ENCODE peak calls at places on chromosomes 4 and X, in eight cellular contexts. One of them, this sample, is unnamed.

GRCh38 chr4:89836897-89837384 is at the start of gene SNCA:
- DNase-seq in nephron progenitor cell: peak
- DNase-seq in uterus: peak
- DNase-seq in kidney tubule cell: peak
- DNase-seq in GM13977: peak
- DNase-seq in activated CD8-positive, alpha-beta T cell treated with anti-CD3 and anti-CD28 coated beads, Interleukin-2, amount 10 ng/mL, durations not matched to agents 7 days and 5 days: peak
- DNase-seq in NCI-H1930: peak
- DNase-seq in posterior cingulate gyrus: peak
- DNase-seq in this sample: peak

GRCh38 chr4:42149004-42149403 is 3.5 kb downstream of the BEND4 start:
- DNase-seq in nephron progenitor cell: no peak
- DNase-seq in uterus: no peak
- DNase-seq in kidney tubule cell: no peak
- DNase-seq in GM13977: peak
- DNase-seq in activated CD8-positive, alpha-beta T cell treated with anti-CD3 and anti-CD28 coated beads, Interleukin-2, amount 10 ng/mL, durations not matched to agents 7 days and 5 days: no peak
- DNase-seq in NCI-H1930: no peak
- DNase-seq in posterior cingulate gyrus: no peak
- DNase-seq in this sample: no peak

GRCh38 chr4:157172011-157172410 is 48.5 kb upstream of the GRIA2 start:
- DNase-seq in nephron progenitor cell: no peak
- DNase-seq in uterus: no peak
- DNase-seq in kidney tubule cell: peak
- DNase-seq in GM13977: no peak
- DNase-seq in activated CD8-positive, alpha-beta T cell treated with anti-CD3 and anti-CD28 coated beads, Interleukin-2, amount 10 ng/mL, durations not matched to agents 7 days and 5 days: no peak
- DNase-seq in NCI-H1930: no peak
- DNase-seq in posterior cingulate gyrus: no peak
- DNase-seq in this sample: peak

GRCh38 chr4:39330353-39330752 is 35.8 kb downstream of the RFC1 start:
- DNase-seq in nephron progenitor cell: no peak
- DNase-seq in uterus: no peak
- DNase-seq in kidney tubule cell: peak
- DNase-seq in GM13977: no peak
- DNase-seq in activated CD8-positive, alpha-beta T cell treated with anti-CD3 and anti-CD28 coated beads, Interleukin-2, amount 10 ng/mL, durations not matched to agents 7 days and 5 days: no peak
- DNase-seq in NCI-H1930: no peak
- DNase-seq in posterior cingulate gyrus: no peak
- DNase-seq in this sample: no peak

GRCh38 chr4:174873931-174874330 is 44.2 kb upstream of the ADAM29 start:
- DNase-seq in nephron progenitor cell: no peak
- DNase-seq in uterus: no peak
- DNase-seq in kidney tubule cell: no peak
- DNase-seq in GM13977: peak
- DNase-seq in activated CD8-positive, alpha-beta T cell treated with anti-CD3 and anti-CD28 coated beads, Interleukin-2, amount 10 ng/mL, durations not matched to agents 7 days and 5 days: no peak
- DNase-seq in NCI-H1930: no peak
- DNase-seq in posterior cingulate gyrus: no peak
- DNase-seq in this sample: no peak

GRCh38 chrX:152600853-152601635 is 36.7 kb upstream of the GABRQ start:
- DNase-seq in nephron progenitor cell: peak
- DNase-seq in uterus: no peak
- DNase-seq in kidney tubule cell: no peak
- DNase-seq in GM13977: no peak
- DNase-seq in activated CD8-positive, alpha-beta T cell treated with anti-CD3 and anti-CD28 coated beads, Interleukin-2, amount 10 ng/mL, durations not matched to agents 7 days and 5 days: no peak
- DNase-seq in NCI-H1930: no peak
- DNase-seq in posterior cingulate gyrus: peak
- DNase-seq in this sample: no peak

GRCh38 chr4:82282875-82283274 is 90.9 kb downstream of the HNRNPD start:
- DNase-seq in nephron progenitor cell: no peak
- DNase-seq in uterus: no peak
- DNase-seq in kidney tubule cell: no peak
- DNase-seq in GM13977: no peak
- DNase-seq in activated CD8-positive, alpha-beta T cell treated with anti-CD3 and anti-CD28 coated beads, Interleukin-2, amount 10 ng/mL, durations not matched to agents 7 days and 5 days: no peak
- DNase-seq in NCI-H1930: no peak
- DNase-seq in posterior cingulate gyrus: no peak
- DNase-seq in this sample: no peak

GRCh38 chr4:80161413-80162058 is 35.8 kb upstream of the PRDM8 start:
- DNase-seq in nephron progenitor cell: no peak
- DNase-seq in uterus: no peak
- DNase-seq in kidney tubule cell: no peak
- DNase-seq in GM13977: no peak
- DNase-seq in activated CD8-positive, alpha-beta T cell treated with anti-CD3 and anti-CD28 coated beads, Interleukin-2, amount 10 ng/mL, durations not matched to agents 7 days and 5 days: no peak
- DNase-seq in NCI-H1930: no peak
- DNase-seq in posterior cingulate gyrus: no peak
- DNase-seq in this sample: no peak

GRCh38 chr4:102574317-102574716 is 73.2 kb downstream of the NFKB1 start:
- DNase-seq in nephron progenitor cell: no peak
- DNase-seq in uterus: no peak
- DNase-seq in kidney tubule cell: no peak
- DNase-seq in GM13977: no peak
- DNase-seq in activated CD8-positive, alpha-beta T cell treated with anti-CD3 and anti-CD28 coated beads, Interleukin-2, amount 10 ng/mL, durations not matched to agents 7 days and 5 days: no peak
- DNase-seq in NCI-H1930: no peak
- DNase-seq in posterior cingulate gyrus: no peak
- DNase-seq in this sample: no peak

GRCh38 chr4:17450431-17450830 is 61.5 kb downstream of the QDPR start:
- DNase-seq in nephron progenitor cell: no peak
- DNase-seq in uterus: no peak
- DNase-seq in kidney tubule cell: no peak
- DNase-seq in GM13977: no peak
- DNase-seq in activated CD8-positive, alpha-beta T cell treated with anti-CD3 and anti-CD28 coated beads, Interleukin-2, amount 10 ng/mL, durations not matched to agents 7 days and 5 days: no peak
- DNase-seq in NCI-H1930: no peak
- DNase-seq in posterior cingulate gyrus: no peak
- DNase-seq in this sample: no peak

GRCh38 chrX:153708415-153708814 is 15.8 kb downstream of the BCAP31 start:
- DNase-seq in nephron progenitor cell: peak
- DNase-seq in uterus: peak
- DNase-seq in kidney tubule cell: peak
- DNase-seq in GM13977: no peak
- DNase-seq in activated CD8-positive, alpha-beta T cell treated with anti-CD3 and anti-CD28 coated beads, Interleukin-2, amount 10 ng/mL, durations not matched to agents 7 days and 5 days: peak
- DNase-seq in NCI-H1930: peak
- DNase-seq in posterior cingulate gyrus: peak
- DNase-seq in this sample: peak

GRCh38 chr4:79241846-79242245 is 84.0 kb downstream of the NAA11 start:
- DNase-seq in nephron progenitor cell: no peak
- DNase-seq in uterus: no peak
- DNase-seq in kidney tubule cell: peak
- DNase-seq in GM13977: no peak
- DNase-seq in activated CD8-positive, alpha-beta T cell treated with anti-CD3 and anti-CD28 coated beads, Interleukin-2, amount 10 ng/mL, durations not matched to agents 7 days and 5 days: no peak
- DNase-seq in NCI-H1930: no peak
- DNase-seq in posterior cingulate gyrus: no peak
- DNase-seq in this sample: peak

GRCh38 chr4:111499291-111499690 is 646.0 kb upstream of the FAM241A start:
- DNase-seq in nephron progenitor cell: no peak
- DNase-seq in uterus: no peak
- DNase-seq in kidney tubule cell: no peak
- DNase-seq in GM13977: no peak
- DNase-seq in activated CD8-positive, alpha-beta T cell treated with anti-CD3 and anti-CD28 coated beads, Interleukin-2, amount 10 ng/mL, durations not matched to agents 7 days and 5 days: no peak
- DNase-seq in NCI-H1930: no peak
- DNase-seq in posterior cingulate gyrus: no peak
- DNase-seq in this sample: no peak

GRCh38 chrX:12149670-12150407 is 11.6 kb downstream of the FRMPD4 start:
- DNase-seq in nephron progenitor cell: no peak
- DNase-seq in uterus: no peak
- DNase-seq in kidney tubule cell: no peak
- DNase-seq in GM13977: no peak
- DNase-seq in activated CD8-positive, alpha-beta T cell treated with anti-CD3 and anti-CD28 coated beads, Interleukin-2, amount 10 ng/mL, durations not matched to agents 7 days and 5 days: no peak
- DNase-seq in NCI-H1930: no peak
- DNase-seq in posterior cingulate gyrus: no peak
- DNase-seq in this sample: no peak

GRCh38 chr4:158033416-158033863 is 139.4 kb downstream of the GASK1B start:
- DNase-seq in nephron progenitor cell: no peak
- DNase-seq in uterus: no peak
- DNase-seq in kidney tubule cell: peak
- DNase-seq in GM13977: no peak
- DNase-seq in activated CD8-positive, alpha-beta T cell treated with anti-CD3 and anti-CD28 coated beads, Interleukin-2, amount 10 ng/mL, durations not matched to agents 7 days and 5 days: no peak
- DNase-seq in NCI-H1930: no peak
- DNase-seq in posterior cingulate gyrus: no peak
- DNase-seq in this sample: peak

GRCh38 chrX:100743009-100743615 is 11.2 kb upstream of the SYTL4 start:
- DNase-seq in nephron progenitor cell: no peak
- DNase-seq in uterus: no peak
- DNase-seq in kidney tubule cell: no peak
- DNase-seq in GM13977: no peak
- DNase-seq in activated CD8-positive, alpha-beta T cell treated with anti-CD3 and anti-CD28 coated beads, Interleukin-2, amount 10 ng/mL, durations not matched to agents 7 days and 5 days: no peak
- DNase-seq in NCI-H1930: no peak
- DNase-seq in posterior cingulate gyrus: no peak
- DNase-seq in this sample: peak

GRCh38 chr4:32909722-32910121 is 2189.6 kb downstream of the PCDH7 start:
- DNase-seq in nephron progenitor cell: no peak
- DNase-seq in uterus: no peak
- DNase-seq in kidney tubule cell: no peak
- DNase-seq in GM13977: no peak
- DNase-seq in activated CD8-positive, alpha-beta T cell treated with anti-CD3 and anti-CD28 coated beads, Interleukin-2, amount 10 ng/mL, durations not matched to agents 7 days and 5 days: no peak
- DNase-seq in NCI-H1930: no peak
- DNase-seq in posterior cingulate gyrus: no peak
- DNase-seq in this sample: no peak

This sample was measured in EH.